ENCODE peak calls at places on chromosomes 12 and 14, in five cellular contexts. P is HCT116, D is astrocyte, V is AG04450, K is small intestine. Y is an unnamed sample. For H3K27me3, the result is how much of the 10 kb centered on the place peaks cover.

GRCh38 chr14:55838529-55839052 is 258.6 kb downstream of the KTN1 start:
- DNase-seq in P (no peak), D (peak), V (peak), K (no peak), Y (no peak)

GRCh38 chr12:122874081-122874480 is 21.8 kb downstream of the VPS37B start:
- DNase-seq in P (no peak), D (no peak), V (no peak), K (no peak), Y (peak)

GRCh38 chr12:84463756-84464495 is 448.7 kb downstream of the SLC6A15 start:
- DNase-seq in P (no peak), D (peak), V (peak), K (no peak), Y (no peak)

GRCh38 chr12:47964102-47964723 is 817 bp downstream of the TMEM106C start:
- DNase-seq in P (no peak), D (no peak), V (no peak), K (no peak), Y (no peak)

GRCh38 chr14:22112004-22112403 is 438.4 kb upstream of the OR4E1 start:
- DNase-seq in P (no peak), D (no peak), V (no peak), K (peak), Y (no peak)

GRCh38 chr12:14272954-14273910 is 92.2 kb upstream of the ATF7IP start:
- DNase-seq in P (no peak), D (no peak), V (no peak), K (no peak), Y (no peak)

GRCh38 chr14:106185837-106186233 is 659.5 kb downstream of the TMEM121 start:
- DNase-seq in P (no peak), D (no peak), V (no peak), K (peak), Y (no peak)

GRCh38 chr14:33810308-33810707 is 140.6 kb downstream of the EGLN3 start:
- DNase-seq in P (no peak), D (no peak), V (no peak), K (no peak), Y (no peak)

GRCh38 chr12:52945389-52946232 is 3.3 kb upstream of the KRT18 start:
- DNase-seq in P (no peak), D (peak), V (peak), K (peak), Y (peak)

GRCh38 chr14:99459491-99460100 is 21.1 kb downstream of the SETD3 start:
- DNase-seq in P (no peak), D (no peak), V (no peak), K (no peak), Y (no peak)

GRCh38 chr12:89225401-89225800 is 126.9 kb downstream of the DUSP6 start:
- DNase-seq in P (peak), D (peak), V (no peak), K (peak), Y (no peak)

GRCh38 chr12:105240233-105240632 is 4.3 kb upstream of the APPL2 start:
- DNase-seq in P (no peak), D (no peak), V (no peak), K (no peak), Y (no peak)

GRCh38 chr12:89280833-89281533 is 71.3 kb downstream of the DUSP6 start:
- DNase-seq in P (no peak), D (no peak), V (no peak), K (peak), Y (no peak)

GRCh38 chr14:72613196-72613974 is 280.5 kb downstream of the DPF3 start:
- DNase-seq in P (no peak), D (no peak), V (no peak), K (no peak), Y (peak)

GRCh38 chr14:70595443-70596185 is 4.8 kb downstream of the MED6 start:
- DNase-seq in P (no peak), D (no peak), V (no peak), K (no peak), Y (no peak)

DNA sequence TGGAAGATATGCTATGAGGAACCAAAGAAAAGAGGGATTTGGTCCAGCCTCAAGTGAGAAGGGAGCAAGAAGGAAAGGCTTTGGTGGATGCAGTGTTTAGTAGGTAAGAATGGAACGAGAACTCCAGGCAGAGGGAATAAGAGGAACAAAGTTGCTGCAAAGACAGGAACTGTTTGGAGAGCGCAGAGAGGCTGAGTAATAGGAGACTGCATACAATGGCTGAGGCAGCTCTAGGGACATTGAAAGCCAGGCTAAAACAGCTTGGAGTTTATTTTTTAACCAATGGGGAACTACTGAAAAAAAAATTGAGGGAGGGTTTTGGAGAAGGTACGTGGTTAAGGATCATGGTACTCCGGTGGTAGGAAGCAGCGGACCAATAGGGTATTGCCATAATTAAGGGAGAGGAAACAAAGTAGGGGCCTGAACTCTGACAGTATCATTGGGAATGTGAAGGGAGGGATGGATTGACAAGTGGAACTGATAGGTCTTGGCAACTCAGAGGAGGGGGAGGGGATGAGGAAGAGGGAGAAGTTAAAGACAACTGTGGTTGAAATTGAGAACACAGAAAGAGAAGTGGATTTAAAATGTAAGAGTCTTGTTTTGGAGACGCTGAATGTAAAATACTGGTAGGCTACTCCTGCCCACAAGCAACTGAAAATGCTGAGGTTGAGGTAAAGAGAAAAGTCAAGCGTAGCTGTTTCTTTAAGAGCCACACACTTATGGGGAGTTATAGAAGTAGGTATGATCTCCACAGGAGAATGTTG is 4.8 kb downstream of the ASCL4 start:
- DNase-seq in P (no peak), D (no peak), V (no peak), K (no peak), Y (no peak)
- H3K27me3 ChIP-seq in P (under half), D (under half), V (under half), K (under half), Y (under half)

GRCh38 chr12:1518486-1518762 is 76.0 kb downstream of the FBXL14 start:
- DNase-seq in P (no peak), D (no peak), V (no peak), K (no peak), Y (no peak)
- H3K27me3 ChIP-seq in P (under half), D (under half), V (under half), K (under half), Y (under half)

GRCh38 chr12:4938900-4939299 is 29.2 kb downstream of the KCNA1 start:
- DNase-seq in P (no peak), D (no peak), V (no peak), K (no peak), Y (no peak)
- H3K27me3 ChIP-seq in P (half or more), D (under half), V (under half), K (under half), Y (under half)

GRCh38 chr12:4978737-4979136 is 64.9 kb upstream of the KCNA5 start:
- DNase-seq in P (no peak), D (no peak), V (no peak), K (no peak), Y (no peak)
- H3K27me3 ChIP-seq in P (half or more), D (under half), V (under half), K (under half), Y (under half)

GRCh38 chr14:104559043-104559768 is 20.4 kb upstream of the C14orf180 start:
- DNase-seq in P (no peak), D (no peak), V (no peak), K (no peak), Y (peak)

GRCh38 chr14:104559769-104560585 is 19.6 kb upstream of the C14orf180 start:
- DNase-seq in P (no peak), D (no peak), V (no peak), K (no peak), Y (peak)

GRCh38 chr14:104557766-104558165 is 21.8 kb upstream of the C14orf180 start:
- DNase-seq in P (no peak), D (no peak), V (no peak), K (no peak), Y (no peak)

GRCh38 chr14:104557086-104557485 is 22.5 kb upstream of the C14orf180 start:
- DNase-seq in P (no peak), D (no peak), V (no peak), K (no peak), Y (peak)

DNA sequence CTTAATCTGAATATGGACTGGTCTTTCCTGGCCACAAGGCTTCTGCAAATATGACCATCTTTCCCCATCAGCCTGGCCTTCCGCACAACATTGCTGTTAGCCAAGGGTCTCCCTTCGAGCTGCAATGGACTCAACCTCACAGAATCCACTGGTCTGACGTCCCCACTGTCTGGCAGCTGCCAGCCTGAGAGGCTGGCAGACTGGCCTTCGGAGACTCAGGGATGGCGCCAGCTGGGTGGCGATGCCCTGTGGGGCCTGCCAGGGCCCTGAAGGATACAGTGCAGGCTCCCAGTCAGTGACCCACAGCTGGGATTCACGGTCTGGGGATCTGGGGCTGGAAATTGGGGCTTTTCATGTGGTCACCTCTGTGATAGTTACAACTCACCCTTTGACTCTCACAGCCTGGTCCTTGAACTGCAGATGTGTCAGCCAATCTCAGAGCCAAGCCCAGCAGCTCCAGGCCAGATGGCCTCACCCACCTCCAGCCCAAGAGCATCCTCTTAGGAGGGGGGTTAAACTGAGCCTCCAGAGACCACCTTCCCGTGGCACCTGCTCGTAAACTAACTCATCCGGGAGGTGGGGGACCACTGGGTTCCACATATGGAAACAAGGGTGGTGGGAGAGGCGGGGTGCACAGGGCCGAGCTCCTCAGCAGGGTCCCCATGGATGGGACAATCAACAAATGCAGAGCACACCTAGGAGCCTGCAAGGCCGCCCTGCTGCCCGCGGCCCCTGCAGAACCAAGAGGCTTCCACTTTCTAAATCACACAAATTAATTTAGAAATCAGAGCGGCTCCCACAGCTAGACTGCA is 21.1 kb upstream of the C14orf180 start:
- DNase-seq in P (no peak), D (no peak), V (no peak), K (no peak), Y (peak)
- H3K27me3 ChIP-seq in P (under half), D (under half), V (under half), K (under half), Y (under half)

DNA sequence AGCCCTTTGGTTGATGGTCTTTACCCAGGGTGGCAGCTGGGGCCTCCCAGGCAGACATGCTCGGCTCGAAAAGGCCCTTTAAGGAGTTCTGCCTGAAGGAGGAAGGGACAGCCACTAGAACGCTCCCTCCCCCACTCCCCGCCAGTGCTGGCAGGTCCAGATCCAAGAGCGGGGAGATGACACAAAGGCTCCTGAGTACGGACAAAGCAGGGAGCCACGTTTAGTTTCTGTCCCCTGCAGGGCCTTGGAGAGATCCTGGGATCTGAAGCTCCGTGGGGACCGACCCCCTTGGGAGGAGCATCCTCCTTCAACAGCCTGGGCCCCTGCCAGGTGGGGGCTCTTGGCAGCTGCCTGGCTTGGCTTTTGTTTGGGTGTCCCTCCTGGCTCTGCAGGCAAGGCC is 89.7 kb downstream of the ESRRB start:
- DNase-seq in P (no peak), D (no peak), V (no peak), K (no peak), Y (no peak)
- H3K27me3 ChIP-seq in P (under half), D (under half), V (under half), K (under half), Y (under half)

GRCh38 chr14:69567563-69567962 is 7.1 kb downstream of the CCDC177 start:
- DNase-seq in P (no peak), D (no peak), V (no peak), K (no peak), Y (no peak)
- H3K27me3 ChIP-seq in P (half or more), D (half or more), V (half or more), K (under half), Y (under half)

GRCh38 chr12:93369505-93369904 is 8.2 kb upstream of the NUDT4 start:
- DNase-seq in P (no peak), D (no peak), V (no peak), K (no peak), Y (no peak)

GRCh38 chr12:93366427-93366826 is 11.3 kb upstream of the NUDT4 start:
- DNase-seq in P (no peak), D (no peak), V (no peak), K (no peak), Y (no peak)

GRCh38 chr12:93368766-93369165 is 9.0 kb upstream of the NUDT4 start:
- DNase-seq in P (no peak), D (no peak), V (no peak), K (no peak), Y (no peak)

GRCh38 chr12:93373847-93374723 is 3.6 kb upstream of the NUDT4 start:
- DNase-seq in P (no peak), D (no peak), V (no peak), K (peak), Y (no peak)

GRCh38 chr12:93370947-93371346 is 6.8 kb upstream of the NUDT4 start:
- DNase-seq in P (no peak), D (no peak), V (no peak), K (no peak), Y (no peak)
- H3K27me3 ChIP-seq in P (under half), D (under half), V (under half), K (under half), Y (under half)

GRCh38 chr12:49091836-49092085 is 2.8 kb downstream of the DHH start:
- DNase-seq in P (no peak), D (no peak), V (no peak), K (no peak), Y (no peak)
- H3K27me3 ChIP-seq in P (under half), D (half or more), V (under half), K (under half), Y (under half)